ENCODE peak calls at places on chromosomes 11 and 22, in nine cellular contexts. M is mammary epithelial cell, I is heart left ventricle, J is adipocyte, H is lower lobe of right lung, C is sigmoid colon, A is SK-N-SH, Y is vagina, B is body of pancreas. F is an unnamed sample.

GRCh38 chr11:67285541-67286498 is 3.3 kb upstream of the ANKRD13D start:
- DNase-seq in I (peak; percentile 28), Y (no peak), M (no peak), C (peak; percentile 67), B (no peak), A (no peak), H (peak; percentile 54), J (no peak), F (peak; percentile 20)

GRCh38 chr11:28228196-28228595 is 120.0 kb downstream of the METTL15 start:
- DNase-seq in M (peak; percentile 10), J (peak; percentile 40), H (no peak), C (no peak), B (no peak), A (no peak), Y (no peak), I (no peak), F (no peak)

GRCh38 chr22:31288496-31289235 is 3.6 kb downstream of the PIK3IP1 start:
- DNase-seq in B (no peak), A (no peak), Y (no peak), J (no peak), I (no peak), M (no peak), H (no peak), C (peak; percentile 43), F (no peak)

GRCh38 chr11:18321622-18321990 is 334 bp downstream of the HPS5 start:
- DNase-seq in J (peak; percentile 43), Y (no peak), A (peak; percentile 9), H (no peak), M (peak; percentile 20), I (no peak), C (no peak), B (no peak), F (no peak)

GRCh38 chr11:65565624-65566453 is 4.4 kb upstream of the ZNRD2 start:
- DNase-seq in H (no peak), A (no peak), I (no peak), Y (no peak), C (no peak), J (no peak), M (peak; percentile 42), B (no peak), F (no peak)

GRCh38 chr11:80519591-80520258 is 1078.9 kb upstream of the TENM4 start:
- DNase-seq in I (no peak), A (no peak), J (no peak), M (peak; percentile 73), H (no peak), C (no peak), Y (no peak), B (no peak), F (no peak)

GRCh38 chr11:35662061-35662648 is 420 bp upstream of the TRIM44 start:
- DNase-seq in H (no peak), I (no peak), J (peak; percentile 30), M (no peak), C (no peak), A (peak; percentile 15), Y (no peak), B (peak; percentile 18), F (no peak)

GRCh38 chr22:31585161-31585859 is 76.7 kb downstream of the PISD start:
- DNase-seq in Y (no peak), A (no peak), I (no peak), J (peak; percentile 86), M (no peak), C (no peak), B (no peak), H (no peak), F (no peak)

GRCh38 chr11:122803306-122803705 is 35.0 kb upstream of the CRTAM start:
- DNase-seq in I (no peak), M (peak; percentile 100), J (peak; percentile 75), C (no peak), H (no peak), B (no peak), A (no peak), Y (no peak), F (no peak)

GRCh38 chr22:35480143-35480542 is 60.5 kb upstream of the RASD2 start:
- DNase-seq in I (no peak), B (peak; percentile 20), C (peak; percentile 96), H (no peak), A (no peak), J (no peak), Y (no peak), M (no peak), F (peak; percentile 36)

GRCh38 chr22:28025866-28026575 is 107.0 kb upstream of the PITPNB start:
- DNase-seq in A (peak; percentile 4), H (no peak), M (no peak), Y (no peak), B (no peak), C (no peak), I (peak; percentile 9), J (no peak), F (peak; percentile 4)

GRCh38 chr22:25120093-25120561 is 79.5 kb upstream of the CRYBB3 start:
- DNase-seq in Y (no peak), H (peak; percentile 49), M (peak; percentile 76), J (no peak), B (peak; percentile 65), C (no peak), A (no peak), I (peak; percentile 33), F (no peak)

GRCh38 chr11:2689551-2690260 is 10.1 kb downstream of the KCNQ1OT1 start:
- DNase-seq in H (no peak), M (no peak), J (no peak), B (peak; percentile 8), I (peak; percentile 20), Y (no peak), C (peak; percentile 40), A (no peak), F (no peak)

GRCh38 chr22:44714703-44715350 is 12.8 kb downstream of the PRR5 start:
- DNase-seq in I (no peak), J (no peak), B (no peak), C (no peak), A (no peak), M (no peak), Y (no peak), H (no peak), F (no peak)
- H3K4me1 ChIP-seq in I (peaks cover 4% of the 10 kb centered on the region), J (peaks cover 3% of the 10 kb centered on the region), B (peaks cover 7% of the 10 kb centered on the region), C (no peaks in the 10 kb centered on the region), A (peaks cover 9% of the 10 kb centered on the region), M (no peaks in the 10 kb centered on the region), Y (peaks cover 38% of the 10 kb centered on the region), H (peaks cover 10% of the 10 kb centered on the region), F (no peaks in the 10 kb centered on the region)

GRCh38 chr11:43558056-43558455 is 122.5 kb upstream of the HSD17B12 start:
- DNase-seq in C (no peak), H (no peak), J (no peak), M (no peak), I (no peak), B (no peak), A (no peak), Y (no peak), F (no peak)

GRCh38 chr11:43556269-43556668 is 124.3 kb upstream of the HSD17B12 start:
- DNase-seq in A (no peak), J (no peak), C (no peak), M (no peak), H (no peak), I (no peak), Y (no peak), B (no peak), F (no peak)

GRCh38 chr11:43555811-43556210 is 124.7 kb upstream of the HSD17B12 start:
- DNase-seq in I (peak; percentile 41), B (no peak), Y (no peak), M (no peak), J (peak; percentile 42), H (no peak), C (no peak), A (no peak), F (no peak)

GRCh38 chr11:43557553-43558031 is 122.9 kb upstream of the HSD17B12 start:
- DNase-seq in C (no peak), M (no peak), H (no peak), B (no peak), Y (no peak), J (peak; percentile 29), A (no peak), I (peak; percentile 24), F (no peak)

GRCh38 chr11:43556892-43557291 is 123.6 kb upstream of the HSD17B12 start:
- DNase-seq in I (no peak), B (no peak), C (no peak), A (no peak), M (no peak), Y (no peak), H (no peak), J (no peak), F (no peak)
- H3K4me3 ChIP-seq in I (no peak overlapping the region), B (no peak overlapping the region), C (no peak overlapping the region), A (no peak overlapping the region), M (no peak overlapping the region), Y (no peak overlapping the region), H (no peak overlapping the region), J (no peak overlapping the region), F (peak overlapping the region; percentile 19)

GRCh38 chr11:86041975-86042378 is 26.9 kb downstream of the PICALM start:
- DNase-seq in J (peak; percentile 96), B (peak; percentile 70), C (peak; percentile 83), M (peak; percentile 76), H (no peak), Y (no peak), A (peak; percentile 68), I (no peak), F (no peak)
- H3K4me1 ChIP-seq in J (peaks cover 71% of the 10 kb centered on the region), B (peaks cover 51% of the 10 kb centered on the region), C (peaks cover 76% of the 10 kb centered on the region), M (peaks cover 32% of the 10 kb centered on the region), H (peaks cover 67% of the 10 kb centered on the region), Y (peaks cover 59% of the 10 kb centered on the region), A (peaks cover 4% of the 10 kb centered on the region), I (peaks cover 50% of the 10 kb centered on the region), F (peaks cover 87% of the 10 kb centered on the region)

GRCh38 chr11:112965601-112966125 is 4.4 kb downstream of the NCAM1 start:
- DNase-seq in Y (no peak), C (no peak), A (no peak), M (no peak), B (no peak), J (no peak), I (no peak), H (no peak), F (no peak)

GRCh38 chr11:112961146-112961668 is at the start of gene NCAM1:
- DNase-seq in J (peak; percentile 24), B (peak; percentile 29), Y (no peak), C (peak; percentile 87), A (peak; percentile 89), M (peak; percentile 61), H (peak; percentile 52), I (peak; percentile 92), F (peak; percentile 85)

GRCh38 chr11:112963368-112963955 is 2.2 kb downstream of the NCAM1 start:
- DNase-seq in C (no peak), H (no peak), Y (no peak), M (no peak), A (peak; percentile 88), B (no peak), I (no peak), J (no peak), F (no peak)

GRCh38 chr11:112961751-112962747 is 829 bp downstream of the NCAM1 start:
- DNase-seq in H (peak; percentile 45), Y (no peak), A (peak; percentile 73), C (no peak), M (no peak), J (peak; percentile 27), I (peak; percentile 45), B (no peak), F (peak; percentile 24)

DNA sequence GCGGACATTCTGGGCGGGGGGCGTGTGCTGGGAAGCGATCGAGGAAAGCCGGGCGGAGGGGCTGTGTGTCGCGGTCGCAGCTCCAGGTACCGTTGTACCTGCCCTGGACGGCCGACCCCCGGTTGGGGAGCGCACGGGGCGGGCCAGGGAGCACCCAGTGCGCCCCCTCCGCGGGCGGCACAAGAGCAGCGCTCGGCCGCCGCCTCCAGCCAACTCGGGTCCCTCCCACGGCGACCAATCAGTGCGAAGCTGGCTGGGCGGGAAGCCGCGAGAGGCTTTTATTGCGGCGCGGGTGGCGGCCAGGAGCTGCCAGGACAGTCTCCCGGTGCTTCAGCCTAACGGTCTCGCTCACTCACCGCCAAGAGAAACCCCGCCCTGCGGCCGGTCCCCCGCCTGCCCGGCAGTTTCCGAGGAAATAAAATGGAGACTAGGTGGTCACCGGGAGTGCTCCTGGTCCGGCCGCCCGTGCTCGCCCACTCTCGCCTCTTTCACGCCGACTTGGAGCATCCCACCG is 1.7 kb downstream of the NCAM1 start:
- DNase-seq in A (peak; percentile 85), Y (no peak), H (peak; percentile 49), J (no peak), C (peak; percentile 90), I (peak; percentile 84), M (no peak), B (peak; percentile 22), F (peak; percentile 79)
- H3K4me3 ChIP-seq in A (peak overlapping the region; percentile 95), Y (peak overlapping the region; percentile 73), H (peak overlapping the region; percentile 54), J (peak overlapping the region; percentile 72), C (peak overlapping the region; percentile 67), I (peak overlapping the region; percentile 63), M (no peak overlapping the region), B (no peak overlapping the region), F (peak overlapping the region; percentile 71)